ENCODE peak calls at places on chromosomes 5 and 9, in four cellular contexts. Q is activated T-cell treated with anti-CD3 and anti-CD28 coated beads, Interleukin-2, amount 50 U/mL, for 1 hour; C is stimulated activated CD4-positive, alpha-beta T cell treated with anti-CD3 and anti-CD28 coated beads, Interleukin-15, amount 100 ng/mL, for 1 hour; N is cardiac muscle cell. F is an unnamed sample.
A peak's percentile ranks its signal among the peaks of the same experiment; 100 is the strongest.

GRCh38 chr5:172901012-172901780 is 58.0 kb upstream of the RPL26L1 start:
- DNase-seq in Q (no peak), C (no peak), N (peak; percentile 14), F (no peak)

GRCh38 chr5:20109326-20109725 is 121.3 kb upstream of the CDH18 start:
- DNase-seq in Q (no peak), C (no peak), N (no peak), F (no peak)

GRCh38 chr5:43171926-43172325 is 20.1 kb upstream of the NIM1K start:
- DNase-seq in Q (no peak), C (no peak), N (no peak), F (no peak)

GRCh38 chr9:81431662-81432061 is 257.7 kb downstream of the TLE1 start:
- DNase-seq in Q (no peak), C (no peak), N (no peak), F (no peak)

GRCh38 chr9:137367506-137368430 is 55.2 kb downstream of the EXD3 start:
- DNase-seq in Q (no peak), C (no peak), N (no peak), F (no peak)

GRCh38 chr9:70421272-70422180 is 7.1 kb upstream of the KLF9 start:
- DNase-seq in Q (peak; percentile 46), C (no peak), N (no peak), F (no peak)

GRCh38 chr5:39283231-39283818 is 64.0 kb upstream of the FYB1 start:
- DNase-seq in Q (peak; percentile 45), C (peak; percentile 40), N (peak; percentile 59), F (peak; percentile 63)

GRCh38 chr5:62064993-62065392 is 241.0 kb upstream of the KIF2A start:
- DNase-seq in Q (no peak), C (no peak), N (no peak), F (no peak)

GRCh38 chr5:74464512-74465209 is 175.9 kb downstream of the ENC1 start:
- DNase-seq in Q (no peak), C (no peak), N (no peak), F (no peak)

GRCh38 chr9:79641055-79641454 is 69.3 kb downstream of the TLE4 start:
- DNase-seq in Q (no peak), C (no peak), N (no peak), F (no peak)

GRCh38 chr5:96958977-96959376 is 23.1 kb downstream of the LNPEP start:
- DNase-seq in Q (no peak), C (no peak), N (no peak), F (no peak)

GRCh38 chr5:96468956-96469355 is 35.9 kb upstream of the PCSK1 start:
- DNase-seq in Q (no peak), C (no peak), N (no peak), F (no peak)

GRCh38 chr5:32276173-32276853 is 36.4 kb downstream of the MTMR12 start:
- DNase-seq in Q (no peak), C (no peak), N (peak; percentile 8), F (no peak)